ENCODE peak calls at places on chromosome 12, in nine cellular contexts. W is tibial nerve, O is A549, X is transverse colon, Q is sigmoid colon, E is upper lobe of left lung, R is heart left ventricle, V is uterus, N is K562. U is an unnamed sample.

GRCh38 chr12:115166698-115167315 is 482.8 kb upstream of the TBX3 start:
- DNase-seq in O (peak; percentile 20), Q (no peak), N (no peak), E (no peak), W (no peak), X (no peak), R (no peak), V (no peak), U (no peak)

GRCh38 chr12:4176168-4176567 is 97.4 kb upstream of the CCND2 start:
- DNase-seq in O (no peak), X (no peak), N (no peak), V (no peak), Q (no peak), W (no peak), E (no peak), R (no peak), U (no peak)

GRCh38 chr12:25553083-25553482 is at the start of gene LMNTD1:
- DNase-seq in N (no peak), V (no peak), R (no peak), W (no peak), E (no peak), O (no peak), Q (no peak), X (no peak), U (no peak)

GRCh38 chr12:94326727-94327126 is 132.9 kb downstream of the CEP83 start:
- DNase-seq in N (no peak), O (no peak), V (no peak), W (no peak), Q (no peak), X (no peak), R (no peak), E (no peak), U (no peak)

GRCh38 chr12:85740190-85740589 is 96.0 kb downstream of the RASSF9 start:
- DNase-seq in X (no peak), O (no peak), E (no peak), N (no peak), V (no peak), Q (no peak), W (no peak), R (no peak), U (no peak)

GRCh38 chr12:131783915-131784541 is 44.2 kb upstream of the MMP17 start:
- DNase-seq in E (no peak), W (no peak), V (no peak), O (peak; percentile 75), Q (peak; percentile 32), R (no peak), X (no peak), N (no peak), U (no peak)

GRCh38 chr12:13293086-13293485 is 96.6 kb downstream of the EMP1 start:
- DNase-seq in Q (no peak), X (no peak), W (no peak), R (no peak), O (no peak), N (no peak), V (no peak), E (no peak), U (no peak)

GRCh38 chr12:30913323-30913722 is 13.2 kb upstream of the TSPAN11 start:
- DNase-seq in O (no peak), N (no peak), X (no peak), W (no peak), E (no peak), V (no peak), Q (no peak), R (no peak), U (no peak)

GRCh38 chr12:100716658-100716948 is 78.0 kb upstream of the ANO4 start:
- DNase-seq in O (peak; percentile 2), E (no peak), Q (no peak), W (no peak), N (no peak), X (no peak), R (no peak), V (no peak), U (no peak)

GRCh38 chr12:111437816-111438454 is 32.2 kb downstream of the SH2B3 start:
- DNase-seq in X (peak; percentile 56), O (no peak), W (peak; percentile 59), V (no peak), E (peak; percentile 32), N (no peak), Q (no peak), R (peak; percentile 64), U (peak; percentile 70)

DNA sequence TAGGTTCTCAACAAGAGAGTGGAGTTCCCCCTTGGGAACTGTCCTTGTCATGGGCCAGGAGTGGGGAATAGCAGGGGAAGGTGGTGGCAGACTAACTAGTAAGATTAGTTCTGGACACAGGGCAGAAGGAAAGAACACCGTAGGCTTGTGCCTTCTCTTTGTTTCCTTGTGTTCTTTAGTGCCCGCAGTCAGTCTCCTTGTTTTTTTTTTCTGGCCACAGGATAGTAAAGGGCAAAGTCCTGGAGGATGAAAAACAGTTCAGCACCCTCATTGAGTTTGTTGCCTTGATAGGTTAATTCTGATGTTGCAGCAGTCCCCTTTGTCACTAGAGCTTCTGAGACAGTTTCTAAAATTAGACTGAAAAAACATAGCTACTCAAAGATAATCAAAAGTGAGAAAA is 8.4 kb downstream of the PEX5 start:
- DNase-seq in V (no peak), Q (no peak), E (no peak), R (no peak), X (no peak), N (no peak), O (no peak), W (no peak), U (no peak)
- H3K27ac ChIP-seq in V (no peak overlapping the region), Q (no peak overlapping the region), E (no peak overlapping the region), R (no peak overlapping the region), X (peak overlapping the region; percentile 79), N (no peak overlapping the region), O (no peak overlapping the region), W (no peak overlapping the region), U (peak overlapping the region; percentile 83)

DNA sequence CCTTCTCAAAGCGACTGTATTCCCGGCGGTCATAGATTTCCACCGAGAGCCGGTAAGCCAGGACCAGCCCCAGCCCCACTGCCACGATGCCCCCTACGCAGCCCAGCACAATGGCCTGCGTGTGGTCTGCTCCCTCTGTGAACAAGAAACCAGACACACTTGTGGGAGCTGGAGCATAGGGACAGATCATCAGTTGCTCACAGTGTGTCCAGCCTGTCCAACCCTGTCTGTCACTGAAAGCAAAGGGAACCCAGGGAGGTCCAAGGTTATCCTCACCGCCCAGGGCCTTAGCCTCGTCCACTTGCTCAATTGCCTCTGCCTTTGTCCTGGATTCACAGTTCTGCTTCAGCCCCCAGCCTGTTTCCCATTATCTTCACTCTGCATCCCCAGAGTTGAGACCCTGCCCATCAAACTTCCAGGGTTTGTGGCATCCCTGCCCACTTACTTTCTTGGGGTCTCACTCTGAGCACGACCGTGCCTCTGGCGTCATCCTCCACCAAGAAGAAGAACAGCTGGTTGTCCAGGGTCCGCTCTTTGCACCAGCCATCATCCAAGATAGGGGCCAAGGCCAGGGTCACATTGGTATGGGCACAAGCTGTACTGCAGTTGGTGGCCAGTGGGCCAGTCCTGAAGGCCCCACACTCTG is 11.3 kb upstream of the CSAD start:
- DNase-seq in Q (no peak), X (no peak), N (no peak), O (no peak), E (no peak), R (no peak), V (no peak), W (no peak), U (no peak)
- TF ChIP-seq POLR2A in Q (no peak), X (no peak), N (peak; percentile 21), O (no peak), E (no peak), R (no peak), V (no peak), W (no peak), U (no peak)

GRCh38 chr12:44847403-44847802 is 28.7 kb downstream of the NELL2 start:
- DNase-seq in N (no peak), W (no peak), R (no peak), O (no peak), E (no peak), Q (no peak), V (no peak), X (no peak), U (no peak)
- H3K4me1 ChIP-seq in N (no peaks in the 10 kb centered on the region), W (no peaks in the 10 kb centered on the region), R (no peaks in the 10 kb centered on the region), O (no peaks in the 10 kb centered on the region), E (no peaks in the 10 kb centered on the region), Q (peaks cover 4% of the 10 kb centered on the region), V (no peaks in the 10 kb centered on the region), X (no peaks in the 10 kb centered on the region), U (no peaks in the 10 kb centered on the region)

GRCh38 chr12:92930421-92930820 is 1.3 kb upstream of the EEA1 start:
- DNase-seq in Q (no peak), O (no peak), E (no peak), W (no peak), N (no peak), X (no peak), V (no peak), R (no peak), U (no peak)
- H3K27ac ChIP-seq in Q (peak overlapping the region; percentile 99), O (no peak overlapping the region), E (no peak overlapping the region), W (peak overlapping the region; percentile 98), N (no peak overlapping the region), X (peak overlapping the region; percentile 100), V (peak overlapping the region; percentile 100), R (no peak overlapping the region), U (no peak overlapping the region)

GRCh38 chr12:47755655-47756562 is 2.8 kb downstream of the RAPGEF3 start:
- DNase-seq in E (no peak), O (no peak), Q (no peak), R (no peak), V (no peak), X (peak; percentile 80), N (no peak), W (no peak), U (peak; percentile 72)

GRCh38 chr12:47758584-47758833 is 171 bp downstream of the RAPGEF3 start:
- DNase-seq in X (no peak), E (no peak), Q (no peak), O (no peak), V (no peak), W (no peak), R (no peak), N (no peak), U (no peak)

GRCh38 chr12:47757840-47758583 is 668 bp downstream of the RAPGEF3 start:
- DNase-seq in R (no peak), X (peak; percentile 14), Q (no peak), W (no peak), E (peak; percentile 67), V (peak; percentile 50), N (no peak), O (no peak), U (no peak)

GRCh38 chr12:47757360-47757839 is 1.3 kb downstream of the RAPGEF3 start:
- DNase-seq in R (no peak), V (no peak), E (no peak), O (no peak), W (no peak), N (no peak), X (no peak), Q (no peak), U (no peak)

GRCh38 chr12:47758834-47759690 is at the start of gene RAPGEF3:
- DNase-seq in W (peak; percentile 73), X (peak; percentile 86), N (peak; percentile 92), Q (peak; percentile 93), R (peak; percentile 93), E (peak; percentile 94), V (peak; percentile 83), O (peak; percentile 82), U (peak; percentile 77)
- TF ChIP-seq POLR2A in W (peak; percentile 30), X (peak; percentile 50), N (peak; percentile 62), Q (no peak), R (no peak), E (no peak), V (no peak), O (peak; percentile 9), U (no peak)

U was measured in Peyer's patch.